ENCODE peak calls at places on chromosomes 13 and 19, in eight cellular contexts. W is fibroblast of lung, G is astrocyte, C is neural progenitor cell, M is endothelial cell of umbilical vein, R is GM23248, E is HepG2, X is adipocyte. Q is an unnamed sample. For H3K4me1 and H3K27me3, the result is how much of the 10 kb centered on the place peaks cover.

GRCh38 chr13:35512271-35512920 is 35.9 kb upstream of the MAB21L1 start:
- DNase-seq in E (no peak), G (peak), R (peak), X (peak), W (peak), M (peak), C (no peak), Q (peak)

GRCh38 chr13:93953856-93954255 is 525.6 kb downstream of the DCT start:
- DNase-seq in E (no peak), C (no peak), W (no peak), M (no peak), R (no peak), X (peak), G (no peak), Q (no peak)

GRCh38 chr19:23118400-23118799 is 1.6 kb downstream of the ZNF730 start:
- DNase-seq in E (no peak), R (no peak), M (no peak), W (no peak), C (peak), X (no peak), G (no peak), Q (no peak)

GRCh38 chr13:35787937-35788336 is 311.4 kb upstream of the MAB21L1 start:
- DNase-seq in C (peak), M (no peak), E (no peak), W (peak), X (no peak), G (peak), R (no peak), Q (no peak)

GRCh38 chr19:45766919-45767346 is 2.1 kb downstream of the SIX5 start:
- DNase-seq in W (peak), G (no peak), X (peak), M (no peak), C (peak), E (no peak), R (peak), Q (no peak)

GRCh38 chr13:51246411-51247298 is 24.5 kb downstream of the FAM124A start:
- DNase-seq in E (no peak), R (no peak), W (no peak), C (peak), G (no peak), M (no peak), X (no peak), Q (no peak)

GRCh38 chr13:43129511-43130130 is 106.2 kb downstream of the DNAJC15 start:
- DNase-seq in W (peak), C (no peak), E (no peak), M (no peak), G (peak), X (no peak), R (no peak), Q (no peak)

GRCh38 chr13:40408602-40409001 is 257.8 kb downstream of the FOXO1 start:
- DNase-seq in R (peak), G (peak), M (peak), X (no peak), E (no peak), W (peak), C (no peak), Q (no peak)

DNA sequence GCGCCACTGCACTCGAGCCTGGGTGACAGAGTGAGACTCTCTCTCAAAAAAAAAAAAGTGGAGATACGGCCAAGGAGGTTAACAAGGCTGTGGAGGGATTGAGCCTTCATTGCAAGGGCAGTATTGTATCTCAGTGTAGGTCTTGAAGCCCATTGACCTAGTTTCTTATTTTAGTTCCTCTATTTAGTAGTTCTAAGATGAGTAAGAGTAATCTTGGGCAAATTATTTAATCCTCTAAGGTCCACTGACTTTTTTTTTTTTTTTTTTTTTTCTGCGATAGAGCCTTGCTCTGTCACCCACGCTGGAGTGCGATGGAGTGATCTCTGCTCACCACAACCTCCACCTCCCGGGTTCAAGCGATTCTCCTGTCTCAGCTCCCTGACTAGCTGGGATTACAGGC is 14.3 kb upstream of the ILF3 start:
- DNase-seq in E (no peak), C (no peak), R (no peak), W (no peak), G (no peak), M (no peak), X (no peak), Q (no peak)
- H3K4me1 ChIP-seq in E (half or more), C (under half), R (under half), W (under half), G (under half), M (under half), X (under half), Q (under half)

GRCh38 chr19:8531470-8531869 is 17.5 kb upstream of the ZNF414 start:
- DNase-seq in M (no peak), R (no peak), E (no peak), X (no peak), G (no peak), W (no peak), C (no peak), Q (no peak)

GRCh38 chr19:8532170-8532569 is 18.2 kb upstream of the ZNF414 start:
- DNase-seq in X (no peak), G (no peak), C (no peak), W (no peak), M (no peak), E (peak), R (no peak), Q (no peak)

GRCh38 chr19:8539621-8540149 is 25.7 kb upstream of the ZNF414 start:
- DNase-seq in X (no peak), M (no peak), R (no peak), G (no peak), C (no peak), E (no peak), W (no peak), Q (no peak)

GRCh38 chr19:8536282-8536681 is 22.3 kb upstream of the ZNF414 start:
- DNase-seq in X (no peak), R (no peak), W (no peak), E (no peak), M (no peak), G (no peak), C (no peak), Q (no peak)

GRCh38 chr19:8537099-8537498 is 23.1 kb upstream of the ZNF414 start:
- DNase-seq in M (no peak), G (no peak), W (no peak), E (no peak), C (no peak), X (no peak), R (no peak), Q (no peak)
- H3K27me3 ChIP-seq in M (under half), G (under half), W (under half), E (under half), C (under half), X (under half), R (under half), Q (under half)

GRCh38 chr13:31012285-31013024 is 80.0 kb downstream of the TEX26 start:
- DNase-seq in W (no peak), C (peak), E (peak), X (peak), R (peak), G (no peak), M (peak), Q (no peak)
- H3K9ac ChIP-seq in W (no peak), C (no peak), E (no peak), X (no peak), R (no peak), G (no peak), M (no peak), Q (no peak)

GRCh38 chr13:25429466-25429865 is 57.7 kb downstream of the ATP8A2 start:
- DNase-seq in E (no peak), C (no peak), M (no peak), G (no peak), X (no peak), R (no peak), W (no peak), Q (no peak)

GRCh38 chr13:25420161-25420560 is 48.4 kb downstream of the ATP8A2 start:
- DNase-seq in C (no peak), G (no peak), E (no peak), W (no peak), R (no peak), M (no peak), X (no peak), Q (no peak)

GRCh38 chr13:25421602-25422001 is 49.8 kb downstream of the ATP8A2 start:
- DNase-seq in E (peak), X (no peak), W (no peak), R (no peak), C (no peak), G (no peak), M (no peak), Q (no peak)

GRCh38 chr13:25422153-25422552 is 50.4 kb downstream of the ATP8A2 start:
- DNase-seq in C (no peak), W (no peak), E (no peak), G (no peak), M (no peak), X (no peak), R (no peak), Q (no peak)

GRCh38 chr13:25423831-25424230 is 52.1 kb downstream of the ATP8A2 start:
- DNase-seq in C (no peak), W (no peak), E (no peak), G (no peak), X (no peak), M (no peak), R (no peak), Q (no peak)
- H3K4me1 ChIP-seq in C (under half), W (under half), E (under half), G (under half), X (under half), M (under half), R (under half), Q (under half)

GRCh38 chr19:55446060-55446459 is 3.0 kb upstream of the SHISA7 start:
- DNase-seq in W (no peak), G (no peak), R (no peak), C (no peak), M (no peak), X (no peak), E (peak), Q (peak)
- H3K27me3 ChIP-seq in W (under half), G (under half), R (under half), C (half or more), M (under half), X (half or more), E (under half), Q (under half)

DNA sequence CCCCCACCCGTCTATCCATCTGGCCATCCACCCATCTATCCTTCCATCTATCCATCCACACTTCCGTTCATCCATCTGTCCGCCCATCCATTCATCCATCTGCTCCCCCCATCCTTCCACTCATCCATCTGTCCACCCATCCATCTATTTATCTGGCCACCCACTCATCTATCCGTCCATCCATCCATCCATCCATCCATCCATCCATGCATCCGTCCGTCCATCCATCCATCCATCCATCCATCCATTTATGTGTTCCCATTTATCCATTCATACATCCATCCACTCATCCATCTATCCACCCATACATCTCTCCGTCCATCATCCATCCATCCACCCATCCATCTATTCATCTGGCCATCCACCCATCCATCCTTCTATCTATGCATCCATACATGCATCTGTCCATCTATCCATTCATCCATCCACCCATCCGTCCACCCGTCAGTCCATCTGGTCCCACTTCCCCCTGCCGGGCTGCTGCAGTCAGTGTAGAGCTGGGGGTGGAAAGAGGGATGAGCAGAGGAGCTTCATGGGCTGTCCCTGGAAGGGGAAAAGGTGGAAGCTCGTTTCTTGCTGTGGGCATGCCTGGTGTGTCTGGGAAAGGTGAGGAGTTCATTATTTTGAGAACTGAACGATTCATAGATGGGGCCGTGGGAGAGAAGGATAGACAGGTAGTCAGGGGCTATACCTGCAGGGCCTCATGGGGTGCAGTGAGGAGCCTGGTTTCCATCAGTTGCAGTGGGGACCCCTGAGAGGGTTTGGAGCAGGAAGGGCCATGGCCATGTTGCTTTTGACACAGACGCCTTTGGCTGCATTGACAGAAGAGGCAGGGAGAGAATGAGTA is 842 bp downstream of the HSD11B1L start:
- DNase-seq in M (no peak), W (no peak), X (no peak), R (no peak), G (no peak), E (no peak), C (no peak), Q (no peak)
- H3K9ac ChIP-seq in M (no peak), W (no peak), X (peak), R (peak), G (peak), E (no peak), C (no peak), Q (no peak)

Q was measured in mammary epithelial cell.